ENCODE peak calls at places on chromosome 9, in eight cellular contexts. M is neural crest cell, O is Panc1, A is endodermal cell, U is dorsolateral prefrontal cortex, I is colonic mucosa, C is testis, S is heart left ventricle. N is an unnamed sample.

GRCh38 chr9:16191691-16192402 is 639.0 kb downstream of the CCDC171 start:
- DNase-seq in M (peak), O (peak), A (peak), U (no peak), I (peak), C (peak), S (peak), N (peak)

GRCh38 chr9:98964911-98965336 is 21.2 kb downstream of the COL15A1 start:
- DNase-seq in M (no peak), O (no peak), A (no peak), U (no peak), I (no peak), C (no peak), S (no peak), N (no peak)

GRCh38 chr9:124218438-124219289 is 39.1 kb upstream of the NEK6 start:
- DNase-seq in M (no peak), O (no peak), A (peak), U (peak), I (peak), C (peak), S (peak), N (no peak)

GRCh38 chr9:87359264-87359663 is 138.4 kb upstream of the DAPK1 start:
- DNase-seq in M (no peak), O (no peak), A (peak), U (no peak), I (no peak), C (no peak), S (no peak), N (no peak)

GRCh38 chr9:81559197-81559596 is 130.2 kb downstream of the TLE1 start:
- DNase-seq in M (no peak), O (no peak), A (no peak), U (no peak), I (no peak), C (no peak), S (no peak), N (no peak)

GRCh38 chr9:126519660-126520425 is 93.9 kb upstream of the LMX1B start:
- DNase-seq in M (no peak), O (no peak), A (peak), U (no peak), I (no peak), C (no peak), S (no peak), N (no peak)

GRCh38 chr9:122031806-122032205 is 61.3 kb downstream of the TTLL11 start:
- DNase-seq in M (no peak), O (no peak), A (no peak), U (no peak), I (no peak), C (no peak), S (no peak), N (no peak)

GRCh38 chr9:116686135-116686534 is 970 bp upstream of the TRIM32 start:
- DNase-seq in M (no peak), O (no peak), A (no peak), U (no peak), I (no peak), C (no peak), S (no peak), N (no peak)

GRCh38 chr9:134887219-134887618 is 6.6 kb downstream of the FCN2 start:
- DNase-seq in M (no peak), O (no peak), A (no peak), U (no peak), I (no peak), C (no peak), S (no peak), N (no peak)

GRCh38 chr9:109181284-109181683 is 14.2 kb upstream of the FRRS1L start:
- DNase-seq in M (no peak), O (no peak), A (no peak), U (no peak), I (no peak), C (no peak), S (no peak), N (no peak)

GRCh38 chr9:18877984-18878383 is 155.0 kb downstream of the SAXO1 start:
- DNase-seq in M (no peak), O (no peak), A (no peak), U (no peak), I (no peak), C (no peak), S (no peak), N (no peak)

GRCh38 chr9:105054488-105054887 is 126.5 kb upstream of the ABCA1 start:
- DNase-seq in M (no peak), O (no peak), A (no peak), U (no peak), I (no peak), C (no peak), S (no peak), N (no peak)

GRCh38 chr9:16521868-16522381 is 348.5 kb downstream of the BNC2 start:
- DNase-seq in M (no peak), O (no peak), A (no peak), U (no peak), I (no peak), C (no peak), S (no peak), N (no peak)

GRCh38 chr9:125401317-125401716 is 139.7 kb downstream of the GAPVD1 start:
- DNase-seq in M (no peak), O (no peak), A (no peak), U (no peak), I (no peak), C (no peak), S (no peak), N (no peak)

GRCh38 chr9:134655591-134656333 is 14.2 kb downstream of the COL5A1 start:
- DNase-seq in M (no peak), O (no peak), A (peak), U (no peak), I (no peak), C (no peak), S (peak), N (no peak)

GRCh38 chr9:128100581-128100980 is 26.9 kb downstream of the PTGES2 start:
- DNase-seq in M (no peak), O (no peak), A (no peak), U (no peak), I (no peak), C (no peak), S (peak), N (no peak)

GRCh38 chr9:115524467-115525059 is 406.6 kb upstream of the TNC start:
- DNase-seq in M (peak), O (peak), A (peak), U (no peak), I (peak), C (peak), S (no peak), N (no peak)

GRCh38 chr9:114185570-114185969 is 30.2 kb downstream of the COL27A1 start:
- DNase-seq in M (no peak), O (no peak), A (no peak), U (no peak), I (no peak), C (no peak), S (no peak), N (no peak)
- TF ChIP-seq CTCF in M (no peak), O (no peak), A (no peak), U (no peak), I (no peak), C (no peak), S (no peak), N (no peak)

GRCh38 chr9:84969084-84969483 is 299.6 kb downstream of the NTRK2 start:
- DNase-seq in M (no peak), O (no peak), A (no peak), U (no peak), I (no peak), C (no peak), S (no peak), N (no peak)

GRCh38 chr9:84969736-84970135 is 300.2 kb downstream of the NTRK2 start:
- DNase-seq in M (no peak), O (no peak), A (no peak), U (no peak), I (no peak), C (no peak), S (no peak), N (no peak)

GRCh38 chr9:84970432-84970831 is 300.9 kb downstream of the NTRK2 start:
- DNase-seq in M (no peak), O (no peak), A (no peak), U (no peak), I (peak), C (no peak), S (no peak), N (no peak)

DNA sequence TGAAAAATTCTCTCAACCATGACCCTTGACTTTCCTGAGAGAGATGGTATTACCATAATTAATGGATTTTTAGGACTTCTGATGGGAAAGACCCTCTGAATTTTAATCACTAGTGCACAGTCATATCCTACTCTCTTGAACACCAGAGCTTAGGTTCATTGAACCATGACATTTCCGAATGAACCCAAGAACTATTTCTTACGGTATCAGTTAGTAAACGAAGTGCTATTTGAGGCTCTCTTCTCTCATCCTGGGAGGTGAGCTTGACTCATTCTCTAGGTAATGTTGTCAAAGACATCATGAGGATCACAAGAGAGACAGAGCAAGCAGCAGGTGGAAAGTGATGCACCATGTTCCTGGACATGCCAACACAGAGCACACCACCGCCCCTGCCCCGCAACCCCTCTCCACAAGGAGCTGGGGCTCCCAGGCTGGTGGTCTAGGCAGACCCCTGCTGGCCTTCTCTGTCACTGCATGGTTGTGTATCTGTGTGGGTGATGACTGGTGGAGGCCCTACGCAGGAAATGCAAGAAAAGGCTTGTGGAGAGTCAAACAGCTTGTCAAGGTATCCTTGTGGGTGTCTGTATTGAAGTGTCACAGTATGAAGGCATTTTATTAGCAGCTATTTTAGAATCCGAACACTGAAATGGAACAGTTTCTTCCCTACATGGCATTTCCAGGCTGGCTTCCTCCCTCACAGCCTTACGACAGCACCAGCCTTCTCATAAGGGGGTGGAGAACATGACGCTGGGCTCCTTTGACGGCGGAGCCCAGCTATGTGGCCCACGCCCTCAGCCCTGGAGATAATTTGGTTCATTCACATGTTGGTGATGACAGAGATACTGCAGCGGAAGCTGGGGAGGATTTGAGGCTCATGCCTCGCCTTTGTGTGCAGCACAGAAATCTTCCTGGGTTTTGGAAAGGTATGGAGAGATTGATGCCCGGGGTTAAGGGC is 297.6 kb downstream of the NTRK2 start:
- DNase-seq in M (peak), O (no peak), A (peak), U (peak), I (no peak), C (no peak), S (no peak), N (no peak)
- TF ChIP-seq CTCF in M (peak), O (no peak), A (peak), U (no peak), I (no peak), C (no peak), S (no peak), N (peak)

GRCh38 chr9:92455217-92455616 is 27.1 kb downstream of the ASPN start:
- DNase-seq in M (no peak), O (no peak), A (peak), U (no peak), I (no peak), C (no peak), S (no peak), N (no peak)
- TF ChIP-seq CTCF in M (peak), O (peak), A (peak), U (no peak), I (no peak), C (no peak), S (no peak), N (peak)

DNA sequence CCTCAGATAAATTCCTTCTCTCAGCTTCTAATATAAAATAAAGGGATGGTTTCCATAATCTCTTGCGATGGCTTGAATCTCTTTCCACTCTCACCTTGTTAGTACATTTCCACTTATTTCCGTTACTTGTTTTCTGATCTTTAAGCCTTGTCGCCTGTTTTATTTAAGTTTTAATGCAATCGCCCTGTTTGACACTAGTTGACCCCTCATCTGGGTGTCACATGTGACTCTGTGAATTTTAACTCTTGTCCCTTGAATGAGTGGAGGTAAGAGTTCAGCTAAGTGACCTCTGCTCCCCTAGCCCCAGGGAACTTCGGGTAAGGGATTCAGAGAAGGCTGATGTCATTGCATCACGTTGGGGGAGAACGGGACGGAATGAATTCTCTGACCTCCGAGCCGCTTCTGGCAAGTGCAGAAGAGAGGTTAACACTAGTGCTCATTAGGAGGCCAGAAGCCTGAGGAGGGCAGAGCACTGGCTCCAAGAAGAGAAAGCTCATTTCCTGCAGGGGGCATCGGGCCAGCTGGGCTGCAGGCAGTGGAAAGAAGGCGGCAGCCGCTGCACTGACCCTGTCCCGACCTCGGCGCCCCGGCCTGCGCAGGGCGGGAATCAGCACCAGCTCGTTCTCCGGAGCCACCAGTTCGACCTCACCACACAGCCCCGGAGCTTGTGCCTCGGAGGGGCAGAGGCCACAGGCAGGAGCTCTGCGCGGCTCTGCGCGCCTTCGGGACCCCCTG is 569 bp downstream of the HINT2 start:
- DNase-seq in M (peak), O (no peak), A (peak), U (no peak), I (peak), C (peak), S (peak), N (peak)
- TF ChIP-seq CTCF in M (peak), O (no peak), A (peak), U (peak), I (no peak), C (no peak), S (peak), N (peak)